ENCODE peak calls at places on chromosomes 1 and 21, in four cellular contexts. R, T, H and F are unnamed samples.
A peak's percentile ranks its signal among the peaks of the same experiment; 100 is the strongest.

GRCh38 chr1:53807916-53808315 is 30.2 kb downstream of the NDC1 start:
- DNase-seq in R (no peak), T (no peak), H (peak; percentile 92), F (no peak)

GRCh38 chr1:234836045-234836681 is 226.2 kb upstream of the IRF2BP2 start:
- DNase-seq in R (no peak), T (no peak), H (no peak), F (no peak)

GRCh38 chr21:43876605-43877004 is 11.6 kb downstream of the AGPAT3 start:
- DNase-seq in R (no peak), T (no peak), H (no peak), F (no peak)

GRCh38 chr1:171793656-171794055 is 12.2 kb downstream of the METTL13 start:
- DNase-seq in R (no peak), T (no peak), H (peak; percentile 23), F (no peak)

GRCh38 chr21:37367758-37368535 is 1.4 kb downstream of the DYRK1A start:
- DNase-seq in R (no peak), T (peak; percentile 56), H (peak; percentile 35), F (peak; percentile 73)

GRCh38 chr1:232223309-232223708 is 406.6 kb downstream of the SIPA1L2 start:
- DNase-seq in R (no peak), T (no peak), H (no peak), F (no peak)

GRCh38 chr1:107702946-107703571 is 261.9 kb downstream of the VAV3 start:
- DNase-seq in R (no peak), T (no peak), H (no peak), F (no peak)

GRCh38 chr1:57633055-57633454 is 209.2 kb upstream of the DAB1 start:
- DNase-seq in R (no peak), T (no peak), H (no peak), F (no peak)

GRCh38 chr1:226411619-226412018 is 3.7 kb upstream of the PARP1 start:
- DNase-seq in R (no peak), T (no peak), H (no peak), F (no peak)

GRCh38 chr1:109664671-109665070 is 3.2 kb upstream of the GSTM2 start:
- DNase-seq in R (no peak), T (no peak), H (no peak), F (no peak)

GRCh38 chr1:226308166-226308722 is 720 bp downstream of the LIN9 start:
- DNase-seq in R (no peak), T (peak; percentile 40), H (no peak), F (no peak)

GRCh38 chr1:165060285-165060793 is 296.2 kb downstream of the LMX1A start:
- DNase-seq in R (no peak), T (no peak), H (no peak), F (no peak)

GRCh38 chr1:152537496-152537895 is 23.2 kb downstream of the CRCT1 start:
- DNase-seq in R (no peak), T (no peak), H (no peak), F (no peak)

GRCh38 chr1:97934491-97934890 is 13.7 kb upstream of the DPYD start:
- DNase-seq in R (no peak), T (no peak), H (no peak), F (no peak)

GRCh38 chr1:47569681-47570470 is 132.0 kb downstream of the FOXD2 start:
- DNase-seq in R (peak; percentile 68), T (no peak), H (peak; percentile 91), F (no peak)

GRCh38 chr1:7644906-7645750 is 126.0 kb upstream of the VAMP3 start:
- DNase-seq in R (no peak), T (peak; percentile 67), H (peak; percentile 70), F (no peak)

GRCh38 chr1:231065510-231066241 is 25.6 kb upstream of the FAM89A start:
- DNase-seq in R (no peak), T (no peak), H (no peak), F (no peak)

GRCh38 chr1:91502882-91503184 is 2.2 kb downstream of the CDC7 start:
- DNase-seq in R (no peak), T (no peak), H (peak; percentile 74), F (no peak)

GRCh38 chr1:101618900-101619299 is 377.8 kb downstream of the OLFM3 start:
- DNase-seq in R (no peak), T (no peak), H (no peak), F (no peak)

GRCh38 chr1:161940866-161941591 is 82.6 kb downstream of the OLFML2B start:
- DNase-seq in R (no peak), T (no peak), H (peak; percentile 21), F (no peak)

GRCh38 chr1:85137660-85138059 is 63.2 kb downstream of the SYDE2 start:
- DNase-seq in R (no peak), T (peak; percentile 78), H (no peak), F (peak; percentile 70)

GRCh38 chr1:17624540-17625256 is 85.2 kb downstream of the ARHGEF10L start:
- DNase-seq in R (no peak), T (peak; percentile 74), H (peak; percentile 39), F (peak; percentile 83)

GRCh38 chr1:231045318-231045717 is 5.3 kb upstream of the FAM89A start:
- DNase-seq in R (no peak), T (no peak), H (no peak), F (no peak)

DNA sequence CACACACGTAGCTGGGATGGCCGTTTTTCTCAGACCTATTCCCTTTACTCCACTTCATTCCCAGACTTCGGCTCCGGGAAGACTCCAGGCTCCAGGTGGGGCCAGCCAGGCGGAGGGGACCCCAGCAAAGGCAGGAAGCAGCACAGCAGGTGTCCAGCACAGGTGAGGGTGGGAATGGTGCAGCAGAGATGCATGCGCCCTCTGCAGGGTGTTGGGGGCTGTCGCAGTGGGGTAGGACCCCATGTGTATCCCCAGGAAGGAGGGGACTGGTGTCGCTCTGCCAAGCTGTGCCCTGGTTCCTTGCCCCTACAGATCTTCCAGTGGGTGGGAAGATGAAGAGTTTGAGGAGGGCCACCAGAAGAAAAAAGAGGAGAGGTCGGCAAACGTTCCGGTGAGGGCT is 5.3 kb downstream of the TTC24 start:
- DNase-seq in R (no peak), T (no peak), H (no peak), F (no peak)
- TF ChIP-seq CTCF in R (no peak), T (no peak), H (peak; percentile 12), F (no peak)

GRCh38 chr1:6614019-6614952 is 755 bp downstream of the PHF13 start:
- DNase-seq in R (no peak), T (peak; percentile 63), H (peak; percentile 21), F (peak; percentile 82)
- H3K27ac ChIP-seq in R (peak overlapping the region; percentile 71), T (peak overlapping the region; percentile 99), H (peak overlapping the region; percentile 93), F (peak overlapping the region; percentile 99)

GRCh38 chr1:207886227-207886626 is 24.7 kb downstream of the CD34 start:
- DNase-seq in R (no peak), T (no peak), H (no peak), F (no peak)

GRCh38 chr1:207890136-207890738 is 20.7 kb downstream of the CD34 start:
- DNase-seq in R (no peak), T (peak; percentile 80), H (peak; percentile 67), F (peak; percentile 92)

GRCh38 chr1:207891148-207891547 is 19.8 kb downstream of the CD34 start:
- DNase-seq in R (no peak), T (no peak), H (no peak), F (no peak)

GRCh38 chr1:207887542-207887941 is 23.4 kb downstream of the CD34 start:
- DNase-seq in R (no peak), T (no peak), H (no peak), F (no peak)

GRCh38 chr1:207888647-207889046 is 22.3 kb downstream of the CD34 start:
- DNase-seq in R (no peak), T (no peak), H (no peak), F (peak; percentile 82)
- TF ChIP-seq CTCF in R (no peak), T (peak; percentile 26), H (no peak), F (no peak)

GRCh38 chr21:45899317-45900033 is 82.1 kb upstream of the COL6A1 start:
- DNase-seq in R (peak; percentile 36), T (peak; percentile 5), H (no peak), F (no peak)
- H3K27ac ChIP-seq in R (no peak overlapping the region), T (no peak overlapping the region), H (no peak overlapping the region), F (no peak overlapping the region)

GRCh38 chr21:25361765-25362164 is 245.5 kb downstream of the MRPL39 start:
- DNase-seq in R (no peak), T (no peak), H (no peak), F (no peak)

GRCh38 chr21:25362375-25363267 is 244.7 kb downstream of the MRPL39 start:
- DNase-seq in R (no peak), T (no peak), H (no peak), F (no peak)

GRCh38 chr21:25359724-25360123 is 247.6 kb downstream of the MRPL39 start:
- DNase-seq in R (no peak), T (no peak), H (no peak), F (no peak)

GRCh38 chr21:25361097-25361496 is 246.2 kb downstream of the MRPL39 start:
- DNase-seq in R (no peak), T (no peak), H (no peak), F (no peak)

DNA sequence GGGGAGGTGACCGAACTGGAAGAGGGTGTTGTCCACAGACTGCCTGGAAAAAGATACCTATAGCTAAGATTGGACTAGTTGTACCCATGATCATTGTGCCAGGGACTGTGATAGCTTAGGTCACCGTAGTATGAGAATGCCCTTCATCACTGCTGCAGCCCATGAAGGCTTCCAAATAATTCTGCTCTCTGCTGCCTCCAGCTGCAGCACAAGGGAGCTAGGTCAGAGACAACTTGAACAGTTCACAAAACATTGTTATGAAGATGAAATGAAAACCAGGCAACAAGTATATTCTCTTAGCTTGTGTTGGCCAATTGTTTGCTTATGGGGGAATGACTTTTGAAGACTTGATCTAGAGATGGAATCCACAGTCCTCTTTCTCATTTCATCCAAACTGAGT is 246.7 kb downstream of the MRPL39 start:
- DNase-seq in R (no peak), T (no peak), H (no peak), F (no peak)
- TF ChIP-seq CTCF in R (no peak), T (no peak), H (peak; percentile 27), F (no peak)

DNA sequence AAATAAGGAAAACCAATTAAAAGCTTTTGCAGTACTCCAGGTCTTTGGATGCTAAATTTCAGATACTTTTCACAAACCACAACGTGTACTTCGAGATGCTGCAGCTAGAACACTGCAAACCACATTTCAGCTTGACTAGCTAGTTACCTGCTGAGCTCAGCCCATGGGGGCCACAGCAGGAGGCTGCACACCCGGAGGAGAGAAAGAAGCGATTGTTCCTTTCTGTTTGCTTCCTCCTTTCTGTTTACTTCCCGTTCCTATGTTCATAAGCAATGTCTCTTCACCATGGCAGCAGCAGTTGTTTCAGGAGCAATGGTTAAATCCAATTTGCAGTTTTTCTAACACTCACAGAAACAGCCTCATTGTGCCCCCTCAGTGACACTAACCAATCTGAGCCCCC is 225.6 kb upstream of the FGGY start:
- DNase-seq in R (no peak), T (no peak), H (no peak), F (no peak)
- H3K27ac ChIP-seq in R (no peak overlapping the region), T (no peak overlapping the region), H (no peak overlapping the region), F (no peak overlapping the region)